ENCODE peak calls at places on chromosomes 11 and 22, in seven cellular contexts. V is osteoblast; A is heart right ventricle; Y is body of pancreas; C is HCT116; P is sigmoid colon; B is CD4-positive, CD25-positive, alpha-beta regulatory T cell. T is an unnamed sample. For H3K4me1, the result is how much of the 10 kb centered on the place peaks cover.

GRCh38 chr22:30982501-30982900 is 13.4 kb downstream of the TUG1 start:
- DNase-seq in B (no peak), A (no peak), Y (no peak), P (no peak), C (no peak), V (no peak), T (no peak)

GRCh38 chr11:8058216-8058615 is 22.8 kb upstream of the TUB start:
- DNase-seq in A (no peak), C (no peak), P (no peak), Y (no peak), V (peak), B (no peak), T (no peak)

GRCh38 chr11:71498091-71498490 is 29.0 kb upstream of the KRTAP5-7 start:
- DNase-seq in B (no peak), V (no peak), A (no peak), P (no peak), Y (no peak), C (no peak), T (no peak)

GRCh38 chr11:83371489-83371888 is 85.3 kb upstream of the CCDC90B start:
- DNase-seq in V (no peak), B (no peak), Y (peak), A (no peak), P (no peak), C (no peak), T (no peak)

GRCh38 chr11:10891321-10891720 is 33.5 kb upstream of the ZBED5 start:
- DNase-seq in B (no peak), A (no peak), C (no peak), P (no peak), Y (no peak), V (no peak), T (no peak)

GRCh38 chr11:100788561-100788960 is 101.5 kb downstream of the ARHGAP42 start:
- DNase-seq in B (no peak), V (no peak), Y (no peak), P (no peak), A (no peak), C (no peak), T (no peak)

GRCh38 chr22:49381595-49382450 is 445.9 kb downstream of the BRD1 start:
- DNase-seq in V (no peak), C (no peak), P (peak), A (no peak), B (no peak), Y (no peak), T (no peak)

GRCh38 chr11:45887587-45887986 is 2.1 kb downstream of the MAPK8IP1 start:
- DNase-seq in V (peak), B (no peak), Y (no peak), A (no peak), P (no peak), C (no peak), T (no peak)

GRCh38 chr11:102438311-102439062 is 14.1 kb downstream of the TMEM123 start:
- DNase-seq in C (no peak), V (no peak), P (no peak), B (no peak), Y (peak), A (no peak), T (peak)

GRCh38 chr22:27097933-27098332 is 440.5 kb downstream of the MIAT start:
- DNase-seq in Y (no peak), V (no peak), B (no peak), A (no peak), C (no peak), P (no peak), T (no peak)

GRCh38 chr22:47169801-47170140 is 407.3 kb downstream of the TBC1D22A start:
- DNase-seq in A (no peak), P (no peak), Y (no peak), C (no peak), V (peak), B (no peak), T (no peak)

GRCh38 chr11:8649361-8649760 is 33.1 kb downstream of the TRIM66 start:
- DNase-seq in P (no peak), A (no peak), B (no peak), V (peak), C (no peak), Y (no peak), T (no peak)

GRCh38 chr11:128512478-128513127 is 74.8 kb downstream of the ETS1 start:
- DNase-seq in B (peak), Y (no peak), V (no peak), P (no peak), C (no peak), A (no peak), T (no peak)

GRCh38 chr11:11843233-11843632 is 1.5 kb downstream of the USP47 start:
- DNase-seq in A (no peak), C (no peak), B (no peak), P (no peak), V (no peak), Y (no peak), T (peak)

GRCh38 chr11:36471577-36471976 is 38.5 kb downstream of the TRAF6 start:
- DNase-seq in P (no peak), C (no peak), V (no peak), A (no peak), Y (no peak), B (no peak), T (no peak)

GRCh38 chr11:57614234-57614772 is 16.8 kb downstream of the SERPING1 start:
- DNase-seq in Y (no peak), V (no peak), P (no peak), B (no peak), C (no peak), A (no peak), T (no peak)

GRCh38 chr11:128731041-128731663 is 37.3 kb downstream of the FLI1 start:
- DNase-seq in A (no peak), P (no peak), V (no peak), Y (no peak), B (no peak), C (no peak), T (no peak)

GRCh38 chr11:69812927-69813326 is 6.3 kb downstream of the FGF3 start:
- DNase-seq in C (no peak), V (peak), B (no peak), P (no peak), Y (no peak), A (no peak), T (no peak)

GRCh38 chr11:75406338-75406777 is 7.0 kb downstream of the RPS3 start:
- DNase-seq in C (no peak), Y (no peak), V (no peak), B (no peak), A (no peak), P (no peak), T (no peak)

GRCh38 chr22:46596032-46596441 is 24.1 kb upstream of the GRAMD4 start:
- DNase-seq in V (no peak), C (no peak), A (peak), P (peak), Y (no peak), B (no peak), T (no peak)

GRCh38 chr11:80083561-80083960 is 642.7 kb upstream of the TENM4 start:
- DNase-seq in Y (no peak), C (no peak), P (no peak), B (no peak), V (no peak), A (no peak), T (no peak)

GRCh38 chr11:46369458-46370152 is 11.9 kb upstream of the MDK start:
- DNase-seq in Y (peak), A (no peak), C (peak), V (peak), P (no peak), B (no peak), T (peak)

GRCh38 chr11:128341280-128341679 is 246.1 kb downstream of the ETS1 start:
- DNase-seq in P (no peak), V (no peak), B (peak), A (peak), Y (no peak), C (no peak), T (no peak)

GRCh38 chr11:12269104-12269441 is 108.3 kb upstream of the PARVA start:
- DNase-seq in Y (peak), A (no peak), P (peak), B (no peak), V (peak), C (no peak), T (no peak)

GRCh38 chr11:110297726-110298297 is 1.4 kb upstream of the RDX start:
- DNase-seq in P (no peak), B (no peak), Y (no peak), V (no peak), A (no peak), C (no peak), T (no peak)

GRCh38 chr11:122123258-122123929 is 7.4 kb upstream of the BLID start:
- DNase-seq in V (no peak), C (no peak), A (no peak), P (no peak), Y (no peak), B (no peak), T (no peak)

GRCh38 chr11:34480339-34480738 is 33.3 kb downstream of the ELF5 start:
- DNase-seq in Y (no peak), V (no peak), P (no peak), B (no peak), A (no peak), C (no peak), T (no peak)

GRCh38 chr11:34860034-34860433 is 56.1 kb downstream of the APIP start:
- DNase-seq in B (no peak), Y (no peak), A (no peak), V (no peak), P (no peak), C (no peak), T (no peak)

GRCh38 chr11:27509953-27510352 is 3.4 kb upstream of the LIN7C start:
- DNase-seq in A (no peak), C (no peak), V (no peak), P (no peak), Y (no peak), B (no peak), T (no peak)

GRCh38 chr11:64078294-64078693 is 42.6 kb downstream of the FLRT1 start:
- DNase-seq in C (no peak), Y (no peak), V (no peak), B (no peak), A (no peak), P (no peak), T (no peak)

GRCh38 chr11:112666253-112666652 is 295.0 kb upstream of the NCAM1 start:
- DNase-seq in V (no peak), Y (no peak), C (no peak), B (no peak), P (no peak), A (no peak), T (no peak)

GRCh38 chr11:19890308-19890707 is 177.7 kb downstream of the NAV2 start:
- DNase-seq in V (peak), C (no peak), Y (no peak), P (no peak), A (no peak), B (no peak), T (no peak)

GRCh38 chr11:109425554-109425953 is 3.6 kb downstream of the C11orf87 start:
- DNase-seq in Y (no peak), V (no peak), C (no peak), B (no peak), P (no peak), A (no peak), T (no peak)

GRCh38 chr11:122984186-122985011 is 2.8 kb upstream of the BSX start:
- DNase-seq in P (peak), Y (peak), B (no peak), C (no peak), V (peak), A (no peak), T (no peak)

GRCh38 chr11:105181100-105181499 is 41.5 kb upstream of the CARD18 start:
- DNase-seq in Y (no peak), C (no peak), B (no peak), A (peak), P (no peak), V (peak), T (no peak)

GRCh38 chr11:132976115-132976514 is 556.2 kb downstream of the OPCML start:
- DNase-seq in V (no peak), Y (no peak), A (no peak), C (no peak), B (no peak), P (no peak), T (no peak)

GRCh38 chr11:2550606-2550970 is 105.8 kb downstream of the KCNQ1 start:
- DNase-seq in V (no peak), C (no peak), P (peak), Y (peak), A (no peak), B (no peak), T (no peak)

GRCh38 chr11:2342981-2343380 is 34.1 kb upstream of the CD81 start:
- DNase-seq in V (no peak), C (no peak), P (no peak), A (no peak), Y (peak), B (no peak), T (no peak)

GRCh38 chr11:10351768-10352641 is 47.1 kb downstream of the ADM start:
- DNase-seq in P (peak), Y (peak), A (peak), B (no peak), C (no peak), V (peak), T (peak)

GRCh38 chr22:24550902-24551229 is 4.1 kb downstream of the GUCD1 start:
- DNase-seq in C (no peak), B (no peak), P (no peak), Y (no peak), V (no peak), A (no peak), T (no peak)

GRCh38 chr11:120703358-120704152 is 192.0 kb downstream of the GRIK4 start:
- DNase-seq in A (no peak), V (no peak), Y (no peak), B (no peak), C (no peak), P (no peak), T (no peak)
- H3K4me1 ChIP-seq in A (under half), V (under half), Y (under half), B (under half), C (under half), P (under half), T (under half)

DNA sequence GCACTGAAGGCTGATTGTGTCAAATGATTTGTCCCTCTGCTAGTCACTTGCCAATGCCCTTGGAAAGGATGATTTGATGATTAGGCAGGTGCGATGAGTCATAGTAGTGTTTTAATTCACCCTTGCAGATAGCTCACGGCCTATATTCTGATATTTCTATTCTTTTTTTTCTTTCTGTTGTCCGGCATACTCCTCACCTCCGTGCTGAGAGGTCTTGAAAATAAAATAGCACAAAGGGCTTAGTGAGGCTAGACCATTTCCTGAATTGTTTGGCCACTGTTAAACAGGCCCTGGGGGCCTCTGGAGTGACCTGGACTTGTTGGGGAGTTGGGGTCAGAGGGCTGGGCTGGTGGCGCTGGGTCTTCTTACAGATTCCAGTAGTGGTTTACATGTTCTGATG is 99.8 kb downstream of the ZBTB16 start:
- DNase-seq in Y (peak), V (peak), B (no peak), A (no peak), C (no peak), P (peak), T (no peak)
- H3K4me1 ChIP-seq in Y (half or more), V (under half), B (half or more), A (half or more), C (under half), P (half or more), T (under half)

DNA sequence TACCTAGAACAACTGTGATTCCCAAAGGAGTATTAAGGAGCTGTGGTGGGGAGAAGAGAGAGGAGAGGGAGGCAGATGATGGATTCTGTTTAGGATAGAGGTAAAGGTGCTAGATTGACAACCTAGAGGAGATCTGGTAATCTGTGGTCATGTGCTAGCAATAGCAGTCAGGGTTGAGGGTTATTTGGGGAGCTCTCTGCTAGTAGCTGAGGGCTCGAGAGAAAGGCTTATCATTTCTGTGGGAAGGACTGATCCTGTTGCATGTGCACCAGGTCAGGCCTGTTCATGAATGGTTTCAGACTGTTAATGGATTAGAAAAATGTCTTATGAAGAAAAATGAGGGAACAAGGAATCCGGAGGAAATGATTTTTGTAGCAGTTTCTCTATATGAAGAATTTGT is 63.2 kb downstream of the MTMR3 start:
- DNase-seq in Y (no peak), C (no peak), V (no peak), B (no peak), P (no peak), A (no peak), T (no peak)
- H3K4me1 ChIP-seq in Y (under half), C (under half), V (under half), B (under half), P (half or more), A (half or more), T (under half)

GRCh38 chr11:76787271-76787670 is 4.1 kb downstream of the TSKU start:
- DNase-seq in V (peak), Y (no peak), B (no peak), C (no peak), A (no peak), P (no peak), T (no peak)

GRCh38 chr11:76789443-76789719 is 6.2 kb downstream of the TSKU start:
- DNase-seq in V (no peak), C (no peak), A (no peak), B (no peak), P (peak), Y (no peak), T (no peak)

GRCh38 chr11:76786053-76787014 is 3.2 kb downstream of the TSKU start:
- DNase-seq in Y (peak), C (no peak), A (no peak), P (no peak), V (peak), B (no peak), T (no peak)

GRCh38 chr11:76788661-76789442 is 5.7 kb downstream of the TSKU start:
- DNase-seq in P (peak), V (peak), C (peak), B (no peak), A (no peak), Y (peak), T (peak)

DNA sequence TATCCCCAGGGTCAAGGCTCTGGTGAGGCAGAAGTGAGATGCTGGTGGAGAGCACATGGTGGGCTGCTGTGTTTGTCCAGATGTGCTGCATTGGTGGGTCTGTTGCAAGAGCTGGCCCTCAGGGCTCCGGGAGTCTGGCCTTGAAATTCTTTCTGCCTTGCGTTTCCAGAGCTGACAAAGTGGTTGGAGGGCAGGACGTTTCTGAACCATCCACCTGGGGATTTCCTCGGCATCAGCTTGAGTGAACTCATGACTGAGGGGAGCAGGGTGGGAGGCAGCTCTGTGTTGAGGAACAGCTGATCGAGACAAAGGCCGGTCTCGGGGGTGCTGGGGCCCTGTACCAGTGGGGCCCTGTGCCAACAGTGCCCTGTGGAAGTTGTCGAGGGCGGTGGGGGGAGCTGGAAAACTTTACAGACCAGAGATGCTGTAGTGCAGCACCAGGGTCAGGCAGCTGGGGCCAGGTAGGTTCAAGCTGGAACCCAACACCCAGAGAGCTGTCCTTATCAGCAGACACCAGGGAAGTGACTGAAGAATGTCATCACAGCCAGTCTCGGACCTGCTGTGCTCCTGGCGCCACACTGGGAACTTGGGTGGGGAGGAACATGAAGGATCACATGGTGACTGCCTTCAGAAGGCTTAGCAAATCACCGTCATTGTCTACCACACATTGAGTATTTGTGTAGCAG is 4.9 kb downstream of the TSKU start:
- DNase-seq in B (no peak), P (peak), A (no peak), Y (peak), C (peak), V (peak), T (peak)
- H3K4me1 ChIP-seq in B (under half), P (under half), A (half or more), Y (half or more), C (half or more), V (under half), T (half or more)

DNA sequence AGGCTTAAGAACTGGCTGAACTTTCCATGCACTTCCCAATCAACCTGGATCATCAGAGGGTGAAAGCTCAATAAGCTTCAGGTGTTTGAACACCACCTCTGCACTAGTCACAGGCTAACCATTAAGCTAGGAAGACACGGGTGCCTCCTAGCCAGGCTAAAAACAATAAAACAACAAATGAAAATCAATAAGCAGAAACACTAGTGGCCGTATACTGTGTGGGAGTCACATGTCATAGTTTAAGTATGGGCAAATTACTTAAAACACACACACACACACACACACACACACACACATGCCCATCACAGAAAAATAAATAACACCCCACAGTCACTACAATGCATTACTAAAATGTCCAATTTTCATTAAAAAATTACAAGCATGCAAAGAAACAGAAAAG is 85.2 kb downstream of the APOL5 start:
- DNase-seq in A (no peak), B (no peak), C (no peak), V (no peak), P (no peak), Y (no peak), T (no peak)
- H3K4me1 ChIP-seq in A (under half), B (under half), C (under half), V (under half), P (half or more), Y (under half), T (under half)

DNA sequence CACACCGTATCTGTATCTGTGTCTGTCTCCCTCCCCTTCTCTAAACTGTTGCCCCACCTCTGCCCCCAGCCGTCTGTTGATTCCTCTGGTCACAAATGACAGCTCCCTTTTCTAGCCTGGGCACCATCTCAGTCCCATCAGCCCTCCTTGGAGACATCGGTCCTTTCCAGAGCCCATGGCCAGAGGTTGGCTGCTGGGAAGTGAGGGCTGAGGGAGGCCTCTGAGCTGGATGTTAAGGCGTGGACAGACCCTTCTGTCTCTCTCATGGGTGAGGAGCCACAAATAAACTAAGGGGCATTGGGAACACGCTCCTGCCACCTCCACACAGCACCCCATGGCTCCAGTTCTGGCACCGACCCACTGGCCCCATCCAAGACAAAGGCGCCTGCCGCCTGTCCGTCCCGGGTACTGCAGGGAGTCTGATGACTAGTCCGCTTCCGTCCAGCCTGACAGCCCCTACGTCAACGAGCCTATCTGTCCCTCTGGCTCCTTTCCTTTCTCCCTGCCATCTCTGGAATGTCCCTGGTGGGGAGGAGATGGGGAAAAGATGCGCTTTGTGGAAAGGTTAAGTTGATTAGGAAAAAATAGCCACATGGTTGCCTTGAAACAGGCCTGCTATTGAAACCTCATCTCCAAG is 10.5 kb downstream of the PDGFB start:
- DNase-seq in P (no peak), B (no peak), C (no peak), Y (no peak), A (peak), V (peak), T (no peak)
- H3K4me1 ChIP-seq in P (under half), B (under half), C (half or more), Y (under half), A (half or more), V (under half), T (under half)

GRCh38 chr22:23232094-23232905 is 52.0 kb downstream of the BCR start:
- DNase-seq in C (no peak), B (no peak), A (no peak), Y (no peak), V (no peak), P (no peak), T (no peak)
- H3K4me1 ChIP-seq in C (under half), B (under half), A (half or more), Y (under half), V (under half), P (half or more), T (under half)

T was measured in HepG2.